ENCODE peak calls at places on chromosome 13, in eight cellular contexts. Q, L, H, K, E, V, I and B are unnamed samples.

GRCh38 chr13:21458816-21459701 is at the start of gene ZDHHC20:
- DNase-seq in Q (peak; percentile 93), L (peak; percentile 94), H (peak; percentile 98), K (peak; percentile 91), E (peak; percentile 94), V (peak; percentile 88), I (peak; percentile 88), B (peak; percentile 28)

GRCh38 chr13:35771898-35772297 is 295.4 kb upstream of the MAB21L1 start:
- DNase-seq in Q (no peak), L (no peak), H (no peak), K (no peak), E (peak; percentile 39), V (no peak), I (no peak), B (peak; percentile 93)

GRCh38 chr13:109227344-109227940 is 558.9 kb downstream of the IRS2 start:
- DNase-seq in Q (no peak), L (no peak), H (no peak), K (no peak), E (no peak), V (no peak), I (no peak), B (no peak)

GRCh38 chr13:72542241-72542640 is 185.2 kb downstream of the MZT1 start:
- DNase-seq in Q (no peak), L (no peak), H (no peak), K (no peak), E (no peak), V (no peak), I (no peak), B (no peak)

GRCh38 chr13:30453727-30454126 is 12.0 kb downstream of the HMGB1 start:
- DNase-seq in Q (no peak), L (no peak), H (no peak), K (no peak), E (no peak), V (no peak), I (no peak), B (no peak)

GRCh38 chr13:48579167-48579918 is 46.5 kb upstream of the RCBTB2 start:
- DNase-seq in Q (no peak), L (peak; percentile 58), H (no peak), K (no peak), E (no peak), V (no peak), I (no peak), B (no peak)

GRCh38 chr13:105894711-105895110 is 640.8 kb downstream of the EFNB2 start:
- DNase-seq in Q (no peak), L (no peak), H (no peak), K (no peak), E (no peak), V (no peak), I (no peak), B (no peak)

GRCh38 chr13:105982219-105982618 is 553.2 kb downstream of the EFNB2 start:
- DNase-seq in Q (no peak), L (no peak), H (no peak), K (no peak), E (peak; percentile 40), V (no peak), I (no peak), B (no peak)

GRCh38 chr13:21413013-21413412 is 46.1 kb downstream of the ZDHHC20 start:
- DNase-seq in Q (no peak), L (no peak), H (no peak), K (no peak), E (no peak), V (no peak), I (no peak), B (no peak)

GRCh38 chr13:39405596-39405995 is 197.4 kb downstream of the LHFPL6 start:
- DNase-seq in Q (no peak), L (no peak), H (no peak), K (no peak), E (no peak), V (no peak), I (no peak), B (no peak)

GRCh38 chr13:110372676-110373075 is 65.6 kb downstream of the COL4A2 start:
- DNase-seq in Q (no peak), L (no peak), H (no peak), K (no peak), E (no peak), V (no peak), I (no peak), B (no peak)

GRCh38 chr13:106415427-106415826 is 120.0 kb downstream of the EFNB2 start:
- DNase-seq in Q (no peak), L (no peak), H (no peak), K (no peak), E (no peak), V (no peak), I (no peak), B (no peak)

GRCh38 chr13:51781246-51782022 is 22.5 kb downstream of the DHRS12 start:
- DNase-seq in Q (no peak), L (no peak), H (no peak), K (no peak), E (peak; percentile 64), V (no peak), I (no peak), B (no peak)

GRCh38 chr13:67437246-67437645 is 207.1 kb upstream of the PCDH9 start:
- DNase-seq in Q (no peak), L (no peak), H (no peak), K (no peak), E (no peak), V (no peak), I (no peak), B (no peak)

GRCh38 chr13:40536443-40537113 is 129.9 kb downstream of the FOXO1 start:
- DNase-seq in Q (no peak), L (peak; percentile 71), H (no peak), K (peak; percentile 26), E (no peak), V (no peak), I (no peak), B (no peak)

GRCh38 chr13:20700288-20700687 is 3.2 kb upstream of the IL17D start:
- DNase-seq in Q (no peak), L (no peak), H (no peak), K (no peak), E (no peak), V (no peak), I (no peak), B (no peak)

GRCh38 chr13:114099191-114099590 is 33.2 kb downstream of the RASA3 start:
- DNase-seq in Q (peak; percentile 45), L (peak; percentile 47), H (peak; percentile 94), K (peak; percentile 61), E (peak; percentile 60), V (no peak), I (peak; percentile 72), B (peak; percentile 74)

GRCh38 chr13:93225610-93226009 is 997 bp upstream of the GPC6 start:
- DNase-seq in Q (no peak), L (no peak), H (no peak), K (no peak), E (no peak), V (no peak), I (no peak), B (no peak)

DNA sequence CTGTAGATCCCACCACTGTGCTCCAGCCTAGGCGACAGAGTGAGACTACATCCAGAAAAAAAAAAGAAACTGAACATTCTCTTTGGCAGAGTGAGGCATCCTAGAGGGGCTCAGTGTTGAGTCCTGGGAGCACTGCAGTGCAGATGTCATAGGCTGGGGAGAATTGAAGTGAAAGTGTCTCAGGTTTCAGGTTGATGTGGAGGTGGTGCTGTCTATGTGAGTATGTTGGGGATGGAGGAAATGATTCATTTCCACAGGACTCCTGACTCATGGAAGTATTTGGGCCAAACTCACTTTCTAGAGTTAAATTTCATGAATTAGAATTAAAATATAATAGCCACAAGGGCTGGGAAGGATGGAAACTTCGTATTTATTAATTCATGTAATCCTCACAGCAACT is 134.4 kb upstream of the TSC22D1 start:
- DNase-seq in Q (no peak), L (no peak), H (no peak), K (no peak), E (no peak), V (no peak), I (no peak), B (peak; percentile 86)
- H3K4me3 ChIP-seq in Q (no peak overlapping the region), L (no peak overlapping the region), H (no peak overlapping the region), K (no peak overlapping the region), E (no peak overlapping the region), V (no peak overlapping the region), I (no peak overlapping the region), B (no peak overlapping the region)

GRCh38 chr13:69580255-69580654 is 527.4 kb upstream of the ATXN8OS start:
- DNase-seq in Q (no peak), L (no peak), H (no peak), K (no peak), E (no peak), V (no peak), I (no peak), B (no peak)

DNA sequence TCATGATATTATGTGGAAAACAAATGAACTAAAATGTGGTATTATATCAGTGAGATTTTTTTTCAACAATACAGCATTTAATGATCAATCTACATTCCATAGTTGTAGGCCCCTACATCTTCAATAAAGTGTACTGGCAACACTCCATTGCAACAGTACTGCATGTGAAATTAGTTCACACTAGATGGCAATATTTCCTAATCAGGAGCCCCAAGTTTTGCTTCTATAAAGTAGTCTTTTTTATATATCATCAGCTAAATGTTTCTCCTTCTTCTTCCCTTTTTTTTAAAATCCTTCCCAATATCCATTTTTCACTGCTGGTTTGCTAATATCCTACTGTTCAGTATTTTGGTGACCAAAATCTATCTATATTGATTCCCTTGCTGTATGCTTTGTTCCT is 528.3 kb upstream of the ATXN8OS start:
- DNase-seq in Q (no peak), L (no peak), H (no peak), K (no peak), E (no peak), V (no peak), I (no peak), B (no peak)
- TF ChIP-seq CTCF in Q (no peak), L (peak; percentile 30), H (no peak), K (no peak), E (peak; percentile 37), V (no peak), I (no peak), B (peak; percentile 41)

DNA sequence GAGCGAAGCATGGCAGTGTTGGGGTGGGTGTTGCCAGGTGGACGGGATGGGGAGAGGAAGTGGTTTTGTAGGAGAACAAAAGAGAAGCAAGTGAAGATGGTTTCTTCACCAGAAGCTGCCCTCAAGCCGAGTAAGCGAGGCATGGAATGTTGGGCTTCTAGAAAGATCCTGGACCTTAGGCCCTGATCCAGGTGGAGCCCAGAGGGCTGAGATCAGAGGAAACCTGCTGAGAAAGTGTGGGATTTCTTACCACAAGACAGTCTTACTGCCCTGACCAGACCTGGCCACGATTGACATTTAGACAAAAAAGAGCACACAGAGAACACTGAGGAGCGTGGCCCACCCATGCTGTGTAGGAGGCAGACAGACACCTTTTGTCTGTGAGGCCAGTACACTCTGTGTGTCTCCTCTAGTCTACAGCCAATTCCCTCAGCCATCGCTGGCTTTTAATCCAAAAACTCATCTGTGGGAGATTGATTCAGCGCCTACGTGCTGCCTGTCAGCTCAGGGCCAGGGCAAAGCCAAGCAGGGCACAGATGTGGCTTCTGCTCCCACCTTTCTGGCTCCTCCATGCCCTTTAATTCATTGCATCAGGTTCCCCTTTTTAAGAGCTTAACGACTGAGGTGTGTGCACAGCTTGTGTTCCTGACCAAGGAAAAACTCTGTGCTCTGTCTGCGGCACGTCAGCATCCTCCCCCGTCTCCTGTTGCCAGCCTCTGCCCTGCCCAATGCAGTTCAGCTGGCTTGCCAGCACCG is 123.3 kb downstream of the AKAP11 start:
- DNase-seq in Q (no peak), L (no peak), H (no peak), K (no peak), E (no peak), V (peak; percentile 31), I (no peak), B (no peak)
- H3K4me3 ChIP-seq in Q (no peak overlapping the region), L (no peak overlapping the region), H (no peak overlapping the region), K (no peak overlapping the region), E (no peak overlapping the region), V (no peak overlapping the region), I (no peak overlapping the region), B (no peak overlapping the region)

GRCh38 chr13:63631006-63631405 is 2215.4 kb upstream of the PCDH20 start:
- DNase-seq in Q (no peak), L (no peak), H (no peak), K (no peak), E (no peak), V (no peak), I (no peak), B (no peak)

GRCh38 chr13:63636231-63636993 is 2220.8 kb upstream of the PCDH20 start:
- DNase-seq in Q (no peak), L (no peak), H (no peak), K (no peak), E (no peak), V (no peak), I (no peak), B (no peak)
- TF ChIP-seq CTCF in Q (no peak), L (no peak), H (no peak), K (no peak), E (peak; percentile 36), V (no peak), I (no peak), B (peak; percentile 45)